ENCODE peak calls at places on chromosome X, in five cellular contexts. D, J, Q, R and H are unnamed samples.
A peak's percentile ranks its signal among the peaks of the same experiment; 100 is the strongest.

GRCh38 chrX:48636776-48637175 is 39.5 kb downstream of the WDR13 start:
- DNase-seq in Q (no peak), R (no peak), D (no peak), J (no peak), H (no peak)

GRCh38 chrX:65894138-65894537 is 145.7 kb downstream of the VSIG4 start:
- DNase-seq in J (no peak), D (no peak), R (peak; percentile 45), Q (no peak), H (peak; percentile 0)

GRCh38 chrX:72305286-72306084 is at the start of gene CITED1:
- DNase-seq in D (no peak), R (no peak), Q (no peak), J (no peak), H (peak; percentile 44)

GRCh38 chrX:154018518-154019060 is 1.1 kb downstream of the IRAK1 start:
- DNase-seq in R (no peak), J (peak; percentile 17), D (no peak), Q (no peak), H (peak; percentile 37)

GRCh38 chrX:110008001-110008635 is 5.2 kb downstream of the TMEM164 start:
- DNase-seq in D (no peak), R (no peak), J (no peak), Q (no peak), H (no peak)

GRCh38 chrX:102966701-102967100 is 29.6 kb downstream of the RAB40AL start:
- DNase-seq in Q (no peak), J (no peak), R (no peak), D (no peak), H (no peak)

GRCh38 chrX:55004231-55004630 is 4.1 kb downstream of the APEX2 start:
- DNase-seq in Q (no peak), J (no peak), R (no peak), D (no peak), H (no peak)

GRCh38 chrX:13074297-13075262 is 30.2 kb upstream of the FAM9C start:
- DNase-seq in J (peak; percentile 87), D (no peak), Q (no peak), R (peak; percentile 77), H (no peak)

GRCh38 chrX:130071611-130072349 is 38.5 kb downstream of the ELF4 start:
- DNase-seq in R (no peak), Q (no peak), J (no peak), D (no peak), H (peak; percentile 52)

GRCh38 chrX:45710081-45710801 is 509.6 kb upstream of the DIPK2B start:
- DNase-seq in Q (no peak), D (no peak), J (no peak), R (peak; percentile 81), H (no peak)

GRCh38 chrX:121154858-121155404 is 107.5 kb downstream of the GLUD2 start:
- DNase-seq in R (no peak), J (no peak), D (no peak), Q (no peak), H (no peak)

GRCh38 chrX:70613295-70613694 is 168.7 kb downstream of the DLG3 start:
- DNase-seq in D (no peak), Q (no peak), R (no peak), J (no peak), H (no peak)

GRCh38 chrX:84156831-84157230 is 31.2 kb downstream of the RPS6KA6 start:
- DNase-seq in J (no peak), R (no peak), D (no peak), Q (no peak), H (no peak)

GRCh38 chrX:118569676-118570075 is 74.1 kb downstream of the DOCK11 start:
- DNase-seq in J (no peak), D (no peak), Q (no peak), R (no peak), H (no peak)

GRCh38 chrX:150482537-150483217 is 85.7 kb upstream of the MTM1 start:
- DNase-seq in J (no peak), R (peak; percentile 24), D (peak; percentile 29), Q (no peak), H (peak; percentile 39)

GRCh38 chrX:69152398-69152797 is 12.9 kb downstream of the PJA1 start:
- DNase-seq in R (no peak), D (no peak), Q (no peak), J (no peak), H (no peak)

GRCh38 chrX:116272328-116272727 is 101.8 kb downstream of the AGTR2 start:
- DNase-seq in Q (no peak), J (no peak), D (no peak), R (no peak), H (no peak)

GRCh38 chrX:130893356-130894085 is 9.5 kb downstream of the ENOX2 start:
- DNase-seq in D (no peak), R (no peak), Q (no peak), J (no peak), H (no peak)

GRCh38 chrX:129665916-129666644 is 11.3 kb upstream of the APLN start:
- DNase-seq in D (no peak), J (no peak), R (no peak), Q (peak; percentile 81), H (no peak)